ENCODE peak calls at places on chromosomes 1 and 21, in nine cellular contexts. Z, M, U, V, G, B, I, F and N are unnamed samples.

GRCh38 chr1:101938681-101939080 is 58.0 kb downstream of the OLFM3 start:
- DNase-seq in U (no peak), F (no peak), V (no peak), B (no peak), I (no peak), Z (no peak), M (no peak), G (no peak), N (no peak)

GRCh38 chr1:116230712-116231111 is 119.5 kb downstream of the MAB21L3 start:
- DNase-seq in U (peak), M (no peak), Z (no peak), V (no peak), F (no peak), B (no peak), G (no peak), I (no peak), N (no peak)

GRCh38 chr1:70528591-70529333 is 117.7 kb downstream of the CTH start:
- DNase-seq in U (peak), M (peak), F (no peak), V (peak), I (peak), Z (peak), B (no peak), G (peak), N (peak)

GRCh38 chr1:64112281-64112680 is 91.1 kb upstream of the UBE2U start:
- DNase-seq in V (peak), G (no peak), F (no peak), B (peak), I (peak), Z (no peak), U (no peak), M (no peak), N (peak)

GRCh38 chr1:185489406-185489805 is 172.4 kb upstream of the IVNS1ABP start:
- DNase-seq in B (no peak), U (no peak), F (no peak), Z (no peak), M (no peak), V (no peak), I (no peak), G (no peak), N (no peak)

GRCh38 chr21:38460171-38460742 is 38.0 kb downstream of the ERG start:
- DNase-seq in U (no peak), I (no peak), Z (no peak), B (no peak), G (no peak), M (no peak), F (no peak), V (peak), N (peak)

GRCh38 chr1:29511436-29511835 is 275.1 kb downstream of the PTPRU start:
- DNase-seq in B (no peak), V (no peak), U (no peak), F (no peak), Z (no peak), I (no peak), G (no peak), M (no peak), N (no peak)

GRCh38 chr1:165847486-165847885 is 20.1 kb downstream of the UCK2 start:
- DNase-seq in B (no peak), V (no peak), I (no peak), G (no peak), M (no peak), F (no peak), U (no peak), Z (no peak), N (peak)

GRCh38 chr1:224047538-224047937 is 66.4 kb upstream of the FBXO28 start:
- DNase-seq in G (no peak), I (no peak), B (no peak), Z (no peak), V (no peak), M (no peak), U (no peak), F (no peak), N (peak)

GRCh38 chr1:28900562-28900961 is 13.8 kb upstream of the EPB41 start:
- DNase-seq in V (no peak), I (no peak), G (no peak), F (no peak), B (no peak), Z (no peak), M (no peak), U (no peak), N (no peak)

GRCh38 chr1:33698316-33699035 is 165.4 kb upstream of the HMGB4 start:
- DNase-seq in M (no peak), U (no peak), Z (no peak), I (no peak), G (no peak), F (no peak), V (no peak), B (no peak), N (no peak)

GRCh38 chr1:50333595-50333974 is 89.7 kb downstream of the DMRTA2 start:
- DNase-seq in M (no peak), Z (peak), G (peak), B (no peak), U (peak), I (peak), V (peak), F (peak), N (peak)

GRCh38 chr1:81877940-81878339 is 77.2 kb downstream of the ADGRL2 start:
- DNase-seq in B (no peak), M (no peak), V (no peak), U (peak), G (peak), I (no peak), F (no peak), Z (no peak), N (no peak)

GRCh38 chr21:30083120-30083945 is 83.3 kb downstream of the CLDN17 start:
- DNase-seq in G (no peak), B (no peak), V (peak), F (no peak), M (no peak), Z (no peak), I (peak), U (peak), N (no peak)

GRCh38 chr21:16370176-16370575 is 640.4 kb downstream of the USP25 start:
- DNase-seq in G (no peak), Z (no peak), I (no peak), V (no peak), M (no peak), B (no peak), F (no peak), U (no peak), N (no peak)

GRCh38 chr1:17485280-17485679 is 45.8 kb upstream of the RCC2 start:
- DNase-seq in U (peak), F (no peak), I (peak), V (peak), G (peak), Z (peak), B (no peak), M (no peak), N (no peak)

GRCh38 chr1:18965206-18966173 is 9.0 kb upstream of the IFFO2 start:
- DNase-seq in B (peak), G (no peak), I (peak), U (peak), M (no peak), F (no peak), V (peak), Z (peak), N (peak)

GRCh38 chr21:44065428-44065827 is 41.8 kb upstream of the PWP2 start:
- DNase-seq in F (peak), B (no peak), M (no peak), G (no peak), Z (peak), V (peak), I (no peak), U (no peak), N (peak)

GRCh38 chr21:38798481-38798882 is 7.2 kb upstream of the ETS2 start:
- DNase-seq in G (peak), U (no peak), Z (peak), M (no peak), V (peak), I (peak), B (no peak), F (no peak), N (no peak)

GRCh38 chr1:3857791-3858129 is 484 bp downstream of the DFFB start:
- DNase-seq in G (peak), F (no peak), B (no peak), V (no peak), U (peak), I (no peak), Z (no peak), M (no peak), N (no peak)

GRCh38 chr1:162248854-162249535 is 127.7 kb downstream of the SPATA46 start:
- DNase-seq in B (no peak), Z (no peak), M (peak), V (peak), F (no peak), G (no peak), I (peak), U (peak), N (peak)

GRCh38 chr1:43881415-43881814 is 52.2 kb upstream of the ARTN start:
- DNase-seq in B (no peak), G (peak), I (peak), U (peak), F (no peak), Z (no peak), M (no peak), V (no peak), N (no peak)

GRCh38 chr1:151838491-151839412 is 868 bp downstream of the C2CD4D start:
- DNase-seq in F (no peak), I (peak), G (peak), M (no peak), V (no peak), Z (peak), B (no peak), U (peak), N (no peak)

GRCh38 chr1:155003766-155004351 is 1.3 kb downstream of the ZBTB7B start:
- DNase-seq in V (peak), F (no peak), B (no peak), G (peak), M (peak), I (peak), U (peak), Z (peak), N (peak)

GRCh38 chr1:199551967-199552565 is 475.4 kb upstream of the NR5A2 start:
- DNase-seq in I (peak), M (peak), F (no peak), U (peak), B (peak), Z (peak), V (peak), G (peak), N (peak)

GRCh38 chr1:24089743-24090555 is 22.0 kb downstream of the MYOM3 start:
- DNase-seq in I (no peak), U (no peak), B (no peak), Z (no peak), F (no peak), V (no peak), M (no peak), G (no peak), N (no peak)

GRCh38 chr21:39637971-39638628 is 25.4 kb downstream of the B3GALT5 start:
- DNase-seq in G (no peak), M (no peak), I (no peak), B (no peak), V (no peak), U (no peak), Z (no peak), F (no peak), N (no peak)

GRCh38 chr1:187490261-187490660 is 661.5 kb downstream of the PLA2G4A start:
- DNase-seq in Z (no peak), I (no peak), B (no peak), V (no peak), G (no peak), F (no peak), M (no peak), U (no peak), N (no peak)

GRCh38 chr1:232626452-232626851 is 3.5 kb downstream of the SIPA1L2 start:
- DNase-seq in B (no peak), G (no peak), M (no peak), F (no peak), V (no peak), I (no peak), U (no peak), Z (no peak), N (no peak)

GRCh38 chr1:20063861-20064292 is 6.1 kb upstream of the PLA2G5 start:
- DNase-seq in G (no peak), M (no peak), I (no peak), V (peak), B (peak), Z (no peak), U (no peak), F (no peak), N (peak)

GRCh38 chr1:247437551-247438535 is 20.1 kb downstream of the OR2B11 start:
- DNase-seq in Z (no peak), U (no peak), G (no peak), V (no peak), B (no peak), I (no peak), F (no peak), M (no peak), N (no peak)

GRCh38 chr1:165887877-165888551 is 60.6 kb downstream of the UCK2 start:
- DNase-seq in B (no peak), U (no peak), M (no peak), F (no peak), G (no peak), I (no peak), Z (no peak), V (no peak), N (no peak)

GRCh38 chr21:45376459-45377324 is 28.3 kb upstream of the COL18A1 start:
- DNase-seq in V (no peak), G (no peak), I (no peak), U (no peak), Z (no peak), M (no peak), F (no peak), B (no peak), N (peak)

GRCh38 chr1:47235280-47235679 is 3.3 kb upstream of the TAL1 start:
- DNase-seq in G (no peak), U (peak), I (no peak), B (no peak), Z (no peak), M (peak), F (no peak), V (no peak), N (no peak)

GRCh38 chr1:199089393-199090122 is 450.7 kb downstream of the PTPRC start:
- DNase-seq in F (peak), V (no peak), I (no peak), M (no peak), Z (peak), U (no peak), G (no peak), B (no peak), N (no peak)